ENCODE peak calls at places on chromosomes 3 and 15, in five cellular contexts. U is Daoy, H is T-cell, T is amniotic stem cell, C is right cardiac atrium. L is an unnamed sample.
A peak's percentile ranks its signal among the peaks of the same experiment; 100 is the strongest.

GRCh38 chr3:99498544-99499234 is 139.7 kb upstream of the COL8A1 start:
- DNase-seq in C (no peak), T (no peak), H (no peak), U (no peak), L (no peak)

GRCh38 chr15:94844533-94845390 is 613.4 kb downstream of the MCTP2 start:
- DNase-seq in C (peak; percentile 91), H (no peak), U (peak; percentile 68), T (no peak), L (peak; percentile 52)

GRCh38 chr3:101069796-101070195 is 76.6 kb upstream of the ABI3BP start:
- DNase-seq in T (no peak), C (no peak), H (no peak), U (no peak), L (no peak)

GRCh38 chr15:73142802-73143762 is 90.8 kb downstream of the NEO1 start:
- DNase-seq in H (no peak), U (no peak), C (no peak), T (no peak), L (no peak)

GRCh38 chr3:71724584-71725278 is 471 bp downstream of the EIF4E3 start:
- DNase-seq in U (peak; percentile 23), C (peak; percentile 73), T (no peak), H (peak; percentile 22), L (peak; percentile 60)

GRCh38 chr3:11096266-11097135 is 57.8 kb upstream of the HRH1 start:
- DNase-seq in C (peak; percentile 87), U (peak; percentile 96), T (peak; percentile 67), H (no peak), L (peak; percentile 71)

GRCh38 chr3:15756505-15756904 is 41.3 kb downstream of the ANKRD28 start:
- DNase-seq in C (no peak), U (no peak), T (no peak), H (no peak), L (no peak)

GRCh38 chr15:73838795-73839565 is 34.4 kb upstream of the TBC1D21 start:
- DNase-seq in T (no peak), C (peak; percentile 90), U (peak; percentile 12), H (no peak), L (peak; percentile 70)

GRCh38 chr15:39687965-39688364 is 94.7 kb downstream of the FSIP1 start:
- DNase-seq in U (no peak), C (no peak), H (no peak), T (no peak), L (no peak)

GRCh38 chr3:194486540-194487288 is at the start of gene ATP13A3:
- DNase-seq in T (peak; percentile 83), C (peak; percentile 96), U (peak; percentile 94), H (peak; percentile 88), L (peak; percentile 92)

GRCh38 chr3:43770426-43771103 is 79.8 kb downstream of the ABHD5 start:
- DNase-seq in C (peak; percentile 88), U (peak; percentile 70), H (peak; percentile 4), T (no peak), L (peak; percentile 96)

GRCh38 chr15:67017318-67017717 is 48.1 kb upstream of the SMAD3 start:
- DNase-seq in U (no peak), T (no peak), H (no peak), C (no peak), L (no peak)

GRCh38 chr15:34721802-34722795 is 32.7 kb downstream of the GJD2 start:
- DNase-seq in U (peak; percentile 54), H (no peak), T (peak; percentile 36), C (peak; percentile 90), L (peak; percentile 21)

GRCh38 chr3:42263354-42264346 is 2.3 kb downstream of the CCK start:
- DNase-seq in C (no peak), U (no peak), T (no peak), H (no peak), L (no peak)

GRCh38 chr3:169846458-169847193 is 23.1 kb downstream of the LRRC31 start:
- DNase-seq in H (no peak), T (peak; percentile 21), C (no peak), U (peak; percentile 85), L (no peak)

GRCh38 chr3:35931867-35932266 is 292.5 kb downstream of the ARPP21 start:
- DNase-seq in C (no peak), T (no peak), H (no peak), U (no peak), L (no peak)

GRCh38 chr15:30922469-30923311 is 19.0 kb downstream of the FAN1 start:
- DNase-seq in T (peak; percentile 53), C (no peak), U (no peak), H (no peak), L (no peak)

GRCh38 chr3:79467721-79468120 is 300.1 kb downstream of the ROBO1 start:
- DNase-seq in H (no peak), C (no peak), U (peak; percentile 35), T (no peak), L (no peak)

GRCh38 chr3:107990926-107991325 is 99.9 kb downstream of the CD47 start:
- DNase-seq in T (no peak), H (no peak), C (no peak), U (no peak), L (no peak)

GRCh38 chr3:177606891-177607290 is 409.6 kb upstream of the TBL1XR1 start:
- DNase-seq in C (no peak), U (no peak), H (no peak), T (no peak), L (no peak)

GRCh38 chr3:30073622-30074021 is 532.8 kb upstream of the TGFBR2 start:
- DNase-seq in U (peak; percentile 18), H (no peak), C (no peak), T (no peak), L (no peak)

GRCh38 chr3:129650256-129650872 is 43.9 kb upstream of the PLXND1 start:
- DNase-seq in U (peak; percentile 71), H (peak; percentile 57), T (peak; percentile 38), C (peak; percentile 69), L (peak; percentile 75)

GRCh38 chr3:47009225-47010049 is 30.0 kb downstream of the NBEAL2 start:
- DNase-seq in H (peak; percentile 78), C (peak; percentile 97), U (peak; percentile 90), T (peak; percentile 79), L (peak; percentile 92)

GRCh38 chr15:53869044-53869805 is 109.0 kb upstream of the UNC13C start:
- DNase-seq in T (no peak), H (no peak), C (no peak), U (no peak), L (no peak)

GRCh38 chr3:112739252-112739945 is 98.5 kb upstream of the CCDC80 start:
- DNase-seq in T (no peak), C (no peak), U (no peak), H (no peak), L (no peak)

GRCh38 chr15:62711691-62712454 is 330.7 kb upstream of the TPM1 start:
- DNase-seq in T (no peak), H (no peak), C (no peak), U (peak; percentile 11), L (no peak)

GRCh38 chr15:80788536-80788935 is 9.4 kb downstream of the CEMIP start:
- DNase-seq in H (no peak), U (no peak), C (no peak), T (peak; percentile 39), L (no peak)

GRCh38 chr3:197522881-197523342 is 32.9 kb downstream of the BDH1 start:
- DNase-seq in H (no peak), C (no peak), T (no peak), U (no peak), L (no peak)

GRCh38 chr3:154334973-154335420 is 10.7 kb upstream of the DHX36 start:
- DNase-seq in T (peak; percentile 7), C (no peak), H (no peak), U (peak; percentile 13), L (no peak)

GRCh38 chr3:23811117-23811487 is 5.3 kb downstream of the UBE2E1 start:
- DNase-seq in T (no peak), U (no peak), C (no peak), H (no peak), L (no peak)

GRCh38 chr15:44775923-44776322 is 39.6 kb downstream of the TRIM69 start:
- DNase-seq in C (no peak), T (no peak), H (no peak), U (peak; percentile 9), L (no peak)

GRCh38 chr15:27358751-27359434 is 387.9 kb downstream of the GABRG3 start:
- DNase-seq in U (no peak), H (no peak), T (no peak), C (no peak), L (peak; percentile 60)

GRCh38 chr3:48569808-48570450 is 6.3 kb upstream of the UCN2 start:
- DNase-seq in C (no peak), H (no peak), U (no peak), T (no peak), L (no peak)

GRCh38 chr3:105429034-105429762 is 62.5 kb downstream of the ALCAM start:
- DNase-seq in H (no peak), T (no peak), U (no peak), C (no peak), L (no peak)

GRCh38 chr3:139110072-139110830 is 65.6 kb upstream of the PRR23C start:
- DNase-seq in H (no peak), C (no peak), T (no peak), U (no peak), L (no peak)

L was measured in adrenal gland.